ENCODE peak calls at places on chromosome 9, in nine cellular contexts. One of them, this sample, is unnamed.

GRCh38 chr9:113978954-113979712 is 99.0 kb downstream of the AMBP start:
- DNase-seq in pancreas: no peak
- DNase-seq in IMR-90: peak; percentile 40
- DNase-seq in upper lobe of right lung: no peak
- DNase-seq in fibroblast of lung: no peak
- DNase-seq in coronary artery: no peak
- DNase-seq in thyroid gland: no peak
- DNase-seq in right lobe of liver: no peak
- DNase-seq in K562: no peak
- DNase-seq in this sample: peak; percentile 46

GRCh38 chr9:133557581-133557980 is 23.1 kb downstream of the ADAMTSL2 start:
- DNase-seq in upper lobe of right lung: no peak
- DNase-seq in fibroblast of lung: no peak
- DNase-seq in right lobe of liver: no peak
- DNase-seq in IMR-90: no peak
- DNase-seq in coronary artery: no peak
- DNase-seq in thyroid gland: no peak
- DNase-seq in pancreas: no peak
- DNase-seq in K562: no peak
- DNase-seq in this sample: no peak

GRCh38 chr9:91033802-91034201 is 232.2 kb downstream of the SYK start:
- DNase-seq in right lobe of liver: no peak
- DNase-seq in thyroid gland: peak; percentile 19
- DNase-seq in pancreas: peak; percentile 23
- DNase-seq in K562: peak; percentile 24
- DNase-seq in fibroblast of lung: no peak
- DNase-seq in coronary artery: peak; percentile 67
- DNase-seq in upper lobe of right lung: no peak
- DNase-seq in IMR-90: no peak
- DNase-seq in this sample: no peak

GRCh38 chr9:71929791-71930440 is 18.5 kb downstream of the C9orf85 start:
- DNase-seq in right lobe of liver: no peak
- DNase-seq in pancreas: no peak
- DNase-seq in K562: no peak
- DNase-seq in thyroid gland: no peak
- DNase-seq in fibroblast of lung: no peak
- DNase-seq in IMR-90: peak; percentile 20
- DNase-seq in upper lobe of right lung: no peak
- DNase-seq in coronary artery: no peak
- DNase-seq in this sample: peak; percentile 81

GRCh38 chr9:100492952-100493351 is 20.0 kb downstream of the TMEFF1 start:
- DNase-seq in thyroid gland: peak; percentile 8
- DNase-seq in right lobe of liver: no peak
- DNase-seq in fibroblast of lung: peak; percentile 39
- DNase-seq in K562: no peak
- DNase-seq in upper lobe of right lung: no peak
- DNase-seq in pancreas: no peak
- DNase-seq in coronary artery: no peak
- DNase-seq in IMR-90: peak; percentile 22
- DNase-seq in this sample: peak; percentile 84

GRCh38 chr9:12759767-12760166 is 15.1 kb upstream of the LURAP1L start:
- DNase-seq in fibroblast of lung: peak; percentile 70
- DNase-seq in coronary artery: no peak
- DNase-seq in K562: no peak
- DNase-seq in IMR-90: peak; percentile 73
- DNase-seq in right lobe of liver: no peak
- DNase-seq in thyroid gland: no peak
- DNase-seq in upper lobe of right lung: no peak
- DNase-seq in pancreas: no peak
- DNase-seq in this sample: peak; percentile 62

GRCh38 chr9:87909310-87910041 is 8.3 kb upstream of the SPATA31C1 start:
- DNase-seq in fibroblast of lung: no peak
- DNase-seq in thyroid gland: no peak
- DNase-seq in coronary artery: no peak
- DNase-seq in pancreas: peak; percentile 93
- DNase-seq in K562: no peak
- DNase-seq in IMR-90: no peak
- DNase-seq in upper lobe of right lung: no peak
- DNase-seq in right lobe of liver: peak; percentile 93
- DNase-seq in this sample: no peak

GRCh38 chr9:12640021-12640587 is 53.1 kb upstream of the TYRP1 start:
- DNase-seq in IMR-90: peak; percentile 43
- DNase-seq in coronary artery: no peak
- DNase-seq in fibroblast of lung: peak; percentile 80
- DNase-seq in thyroid gland: no peak
- DNase-seq in right lobe of liver: no peak
- DNase-seq in pancreas: peak; percentile 20
- DNase-seq in upper lobe of right lung: no peak
- DNase-seq in K562: no peak
- DNase-seq in this sample: peak; percentile 51

GRCh38 chr9:133107961-133108793 is 12.9 kb downstream of the RALGDS start:
- DNase-seq in fibroblast of lung: no peak
- DNase-seq in right lobe of liver: peak; percentile 43
- DNase-seq in thyroid gland: no peak
- DNase-seq in pancreas: no peak
- DNase-seq in K562: no peak
- DNase-seq in IMR-90: no peak
- DNase-seq in upper lobe of right lung: peak; percentile 46
- DNase-seq in coronary artery: peak; percentile 52
- DNase-seq in this sample: no peak

GRCh38 chr9:37922391-37923120 is 18.6 kb upstream of the SLC25A51 start:
- DNase-seq in pancreas: no peak
- DNase-seq in upper lobe of right lung: peak; percentile 61
- DNase-seq in K562: no peak
- DNase-seq in coronary artery: no peak
- DNase-seq in fibroblast of lung: no peak
- DNase-seq in IMR-90: no peak
- DNase-seq in thyroid gland: no peak
- DNase-seq in right lobe of liver: no peak
- DNase-seq in this sample: no peak

GRCh38 chr9:136950656-136951030 is 1.4 kb upstream of the LCN12 start:
- DNase-seq in upper lobe of right lung: no peak
- DNase-seq in pancreas: no peak
- DNase-seq in thyroid gland: peak; percentile 79
- DNase-seq in IMR-90: no peak
- DNase-seq in right lobe of liver: peak; percentile 72
- DNase-seq in fibroblast of lung: no peak
- DNase-seq in coronary artery: no peak
- DNase-seq in K562: no peak
- DNase-seq in this sample: no peak

GRCh38 chr9:136951541-136952353 is at the start of gene LCN12:
- DNase-seq in pancreas: no peak
- DNase-seq in upper lobe of right lung: no peak
- DNase-seq in thyroid gland: peak; percentile 89
- DNase-seq in K562: no peak
- DNase-seq in right lobe of liver: no peak
- DNase-seq in fibroblast of lung: no peak
- DNase-seq in coronary artery: no peak
- DNase-seq in IMR-90: no peak
- DNase-seq in this sample: no peak

GRCh38 chr9:136949239-136949816 is 2.7 kb upstream of the LCN12 start:
- DNase-seq in fibroblast of lung: no peak
- DNase-seq in IMR-90: no peak
- DNase-seq in upper lobe of right lung: no peak
- DNase-seq in K562: no peak
- DNase-seq in right lobe of liver: no peak
- DNase-seq in pancreas: no peak
- DNase-seq in thyroid gland: peak; percentile 32
- DNase-seq in coronary artery: no peak
- DNase-seq in this sample: no peak

GRCh38 chr9:136947955-136948510 is 3.0 kb downstream of the C8G start:
- DNase-seq in right lobe of liver: peak; percentile 76
- DNase-seq in fibroblast of lung: peak; percentile 37
- DNase-seq in K562: no peak
- DNase-seq in IMR-90: peak; percentile 4
- DNase-seq in upper lobe of right lung: peak; percentile 83
- DNase-seq in coronary artery: no peak
- DNase-seq in pancreas: no peak
- DNase-seq in thyroid gland: peak; percentile 67
- DNase-seq in this sample: peak; percentile 49

GRCh38 chr9:136949817-136950655 is 2.0 kb upstream of the LCN12 start:
- DNase-seq in upper lobe of right lung: peak; percentile 99
- DNase-seq in K562: peak; percentile 100
- DNase-seq in pancreas: peak; percentile 96
- DNase-seq in IMR-90: peak; percentile 73
- DNase-seq in right lobe of liver: peak; percentile 99
- DNase-seq in fibroblast of lung: peak; percentile 72
- DNase-seq in coronary artery: peak; percentile 93
- DNase-seq in thyroid gland: peak; percentile 99
- DNase-seq in this sample: peak; percentile 63
- TF ChIP-seq CTCF in upper lobe of right lung: peak; percentile 9
- TF ChIP-seq CTCF in K562: peak; percentile 29
- TF ChIP-seq CTCF in pancreas: peak; percentile 15
- TF ChIP-seq CTCF in IMR-90: no peak
- TF ChIP-seq CTCF in right lobe of liver: no peak
- TF ChIP-seq CTCF in fibroblast of lung: no peak
- TF ChIP-seq CTCF in coronary artery: no peak
- TF ChIP-seq CTCF in thyroid gland: peak; percentile 31
- TF ChIP-seq CTCF in this sample: no peak

DNA sequence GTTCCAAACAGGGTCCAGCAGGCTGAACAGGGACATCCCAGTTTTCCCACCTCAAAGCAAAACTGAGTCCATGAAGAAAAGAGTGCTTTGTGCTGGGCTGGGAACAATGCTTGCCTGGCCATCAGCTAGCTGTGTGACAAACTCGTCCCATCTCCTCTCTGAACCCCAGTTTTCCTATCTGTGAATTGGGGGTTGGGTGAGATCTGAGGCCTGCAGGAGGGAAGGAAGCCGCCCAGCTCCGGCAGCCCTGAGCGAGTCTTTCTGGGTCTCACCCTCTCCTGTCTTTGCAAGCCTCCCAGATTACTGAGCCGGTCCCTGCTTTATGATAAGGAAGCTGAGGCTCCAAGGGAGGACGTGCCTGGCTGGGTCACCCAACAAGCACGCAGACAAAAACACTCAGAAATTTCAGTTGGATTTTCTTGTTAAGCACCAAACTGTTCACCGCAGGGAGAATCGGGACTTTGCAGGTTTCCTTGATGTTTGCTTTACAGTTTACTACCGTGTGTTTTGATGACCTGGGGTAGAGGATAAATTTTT is 82.6 kb upstream of the LMX1B start:
- DNase-seq in fibroblast of lung: no peak
- DNase-seq in coronary artery: no peak
- DNase-seq in pancreas: no peak
- DNase-seq in thyroid gland: no peak
- DNase-seq in IMR-90: no peak
- DNase-seq in K562: no peak
- DNase-seq in upper lobe of right lung: no peak
- DNase-seq in right lobe of liver: no peak
- DNase-seq in this sample: no peak
- H3K4me3 ChIP-seq in fibroblast of lung: no peak overlapping the region
- H3K4me3 ChIP-seq in coronary artery: no peak overlapping the region
- H3K4me3 ChIP-seq in pancreas: no peak overlapping the region
- H3K4me3 ChIP-seq in thyroid gland: no peak overlapping the region
- H3K4me3 ChIP-seq in IMR-90: no peak overlapping the region
- H3K4me3 ChIP-seq in K562: no peak overlapping the region
- H3K4me3 ChIP-seq in upper lobe of right lung: no peak overlapping the region
- H3K4me3 ChIP-seq in right lobe of liver: no peak overlapping the region
- H3K4me3 ChIP-seq in this sample: no peak overlapping the region

DNA sequence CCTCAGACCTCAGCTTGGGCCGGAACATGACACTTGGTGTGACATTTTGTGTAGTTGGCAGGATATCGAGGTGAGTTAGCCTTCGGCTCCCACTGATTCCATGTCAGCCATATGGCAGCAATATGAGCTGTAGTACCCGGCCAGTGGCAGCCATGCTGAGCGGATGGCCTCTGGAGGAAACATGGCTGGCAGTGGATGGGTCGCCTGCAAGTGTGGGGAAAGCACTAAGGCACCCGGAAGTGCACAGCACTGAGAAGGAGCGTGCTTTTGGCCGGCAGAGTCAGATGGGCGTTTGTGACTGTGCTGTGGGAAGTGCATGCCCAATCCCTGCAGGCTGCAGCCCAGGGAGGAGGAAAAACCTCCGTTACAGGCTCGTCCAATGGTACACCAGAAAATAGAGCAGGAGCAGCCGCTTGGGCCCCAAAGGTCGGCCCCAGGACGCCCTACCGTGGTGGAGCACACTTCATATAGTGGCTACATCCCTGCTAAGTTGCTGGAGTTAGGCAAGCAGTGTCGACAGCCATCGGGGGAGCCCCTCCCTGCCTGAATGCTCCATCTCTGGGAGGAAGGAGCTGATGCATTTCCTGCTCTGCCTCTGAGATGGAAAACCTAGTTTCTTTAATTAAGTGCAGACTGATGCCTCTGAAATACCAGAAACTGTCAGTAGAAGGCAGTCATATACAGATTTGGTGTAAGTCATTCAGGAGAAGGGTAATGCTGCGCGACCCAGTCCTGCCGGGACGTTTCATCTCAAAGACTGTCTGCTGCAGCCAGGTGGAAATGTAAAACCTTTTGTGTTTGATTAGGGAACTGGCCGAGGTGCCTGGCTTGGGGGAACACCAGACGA is 2185.8 kb upstream of the ACO1 start:
- DNase-seq in coronary artery: no peak
- DNase-seq in pancreas: no peak
- DNase-seq in thyroid gland: no peak
- DNase-seq in right lobe of liver: no peak
- DNase-seq in K562: no peak
- DNase-seq in IMR-90: no peak
- DNase-seq in fibroblast of lung: no peak
- DNase-seq in upper lobe of right lung: no peak
- DNase-seq in this sample: no peak
- TF ChIP-seq CTCF in coronary artery: no peak
- TF ChIP-seq CTCF in pancreas: no peak
- TF ChIP-seq CTCF in thyroid gland: no peak
- TF ChIP-seq CTCF in right lobe of liver: no peak
- TF ChIP-seq CTCF in K562: no peak
- TF ChIP-seq CTCF in IMR-90: no peak
- TF ChIP-seq CTCF in fibroblast of lung: no peak
- TF ChIP-seq CTCF in upper lobe of right lung: no peak
- TF ChIP-seq CTCF in this sample: no peak

DNA sequence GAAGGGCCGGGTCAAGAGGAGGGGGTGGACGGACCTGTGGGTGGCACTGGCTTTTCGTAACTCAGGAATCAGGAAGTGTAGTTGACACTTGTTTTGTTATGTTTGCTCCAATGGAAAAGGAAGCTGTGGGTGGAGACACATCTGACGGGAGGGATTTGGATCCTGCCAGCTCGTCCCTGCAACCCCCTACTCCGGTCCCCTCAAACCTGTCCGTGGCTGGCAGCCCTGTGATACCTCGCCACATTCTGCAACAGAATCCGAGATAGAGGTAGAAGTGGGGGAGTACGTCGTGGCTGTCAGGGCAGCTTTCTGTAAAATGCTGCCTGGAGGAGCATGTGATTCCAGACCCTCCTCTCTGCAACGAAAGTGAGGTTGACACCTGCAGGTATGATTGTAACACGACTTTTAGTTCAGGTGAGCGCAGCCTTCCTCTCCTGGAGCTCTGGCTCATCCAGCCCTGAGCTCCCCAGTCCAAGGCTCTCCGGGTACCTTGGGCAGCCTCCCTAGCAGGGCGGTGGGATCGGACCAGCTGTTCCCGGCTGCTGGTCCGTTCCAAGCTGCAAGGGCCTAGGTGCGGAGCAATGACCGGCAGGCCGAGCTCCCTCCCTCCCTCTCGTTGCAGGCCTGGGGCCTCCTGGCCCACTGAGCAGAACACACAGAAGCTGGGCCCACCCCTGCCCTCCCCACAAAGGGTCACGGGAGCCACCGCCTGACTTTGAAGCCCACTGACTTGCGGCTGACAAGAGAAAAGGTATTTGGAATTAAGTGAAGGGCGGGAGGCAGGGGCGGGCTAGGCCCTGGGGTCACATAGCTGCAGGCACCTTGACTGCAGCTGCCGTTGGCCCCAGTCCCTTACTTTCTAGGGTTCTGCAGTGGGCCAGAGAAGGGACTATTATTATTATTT is 104.5 kb upstream of the IER5L start:
- DNase-seq in IMR-90: no peak
- DNase-seq in fibroblast of lung: no peak
- DNase-seq in right lobe of liver: peak; percentile 47
- DNase-seq in K562: no peak
- DNase-seq in thyroid gland: peak; percentile 51
- DNase-seq in pancreas: peak; percentile 40
- DNase-seq in upper lobe of right lung: peak; percentile 72
- DNase-seq in coronary artery: peak; percentile 69
- DNase-seq in this sample: no peak
- H3K4me3 ChIP-seq in IMR-90: no peak overlapping the region
- H3K4me3 ChIP-seq in fibroblast of lung: no peak overlapping the region
- H3K4me3 ChIP-seq in right lobe of liver: peak overlapping the region; percentile 18
- H3K4me3 ChIP-seq in K562: no peak overlapping the region
- H3K4me3 ChIP-seq in thyroid gland: no peak overlapping the region
- H3K4me3 ChIP-seq in pancreas: peak overlapping the region; percentile 16
- H3K4me3 ChIP-seq in upper lobe of right lung: peak overlapping the region; percentile 60
- H3K4me3 ChIP-seq in coronary artery: peak overlapping the region; percentile 65
- H3K4me3 ChIP-seq in this sample: no peak overlapping the region